ENCODE peak calls at places on chromosomes 1 and 21, in nine cellular contexts. P is NCI-H1105; Q is stimulated activated CD4-positive, alpha-beta T cell treated with anti-CD3 and anti-CD28 coated beads, TNF-alpha, amount 100 ng/mL, for 4 hours; C is lower lobe of right lung; U is ELR; Y is fibroblast of pulmonary artery; T is neuronal stem cell; W is Right ventricle myocardium superior; I is activated naive CD4-positive, alpha-beta T cell. O is an unnamed sample.

GRCh38 chr1:46133946-46134345 is 1.5 kb upstream of the PIK3R3 start:
- DNase-seq in P (no peak), Q (no peak), C (no peak), U (no peak), Y (no peak), T (no peak), W (no peak), I (no peak), O (no peak)

GRCh38 chr1:116737020-116737854 is 17.0 kb upstream of the CD2 start:
- DNase-seq in P (peak; percentile 19), Q (peak; percentile 50), C (no peak), U (peak; percentile 64), Y (peak; percentile 81), T (peak; percentile 9), W (peak; percentile 62), I (peak; percentile 66), O (peak; percentile 49)

GRCh38 chr1:164733070-164733469 is 174.1 kb downstream of the PBX1 start:
- DNase-seq in P (no peak), Q (no peak), C (no peak), U (peak; percentile 81), Y (peak; percentile 65), T (no peak), W (no peak), I (no peak), O (peak; percentile 71)

GRCh38 chr1:158103860-158104522 is 76.7 kb upstream of the CD1D start:
- DNase-seq in P (no peak), Q (no peak), C (no peak), U (no peak), Y (no peak), T (no peak), W (no peak), I (no peak), O (no peak)

GRCh38 chr1:90990779-90991178 is 31.1 kb downstream of the ZNF644 start:
- DNase-seq in P (no peak), Q (no peak), C (no peak), U (no peak), Y (no peak), T (no peak), W (no peak), I (no peak), O (no peak)

GRCh38 chr21:46222436-46223116 is 6.0 kb downstream of the LSS start:
- DNase-seq in P (no peak), Q (no peak), C (no peak), U (no peak), Y (no peak), T (no peak), W (no peak), I (no peak), O (no peak)

GRCh38 chr1:217495249-217495648 is 135.6 kb downstream of the GPATCH2 start:
- DNase-seq in P (no peak), Q (no peak), C (no peak), U (no peak), Y (no peak), T (no peak), W (no peak), I (no peak), O (no peak)

GRCh38 chr1:244074559-244075171 is 23.6 kb downstream of the ZBTB18 start:
- DNase-seq in P (no peak), Q (no peak), C (no peak), U (no peak), Y (no peak), T (no peak), W (no peak), I (peak; percentile 59), O (no peak)

GRCh38 chr1:46181343-46182260 is 5.3 kb upstream of the P3R3URF start:
- DNase-seq in P (no peak), Q (no peak), C (no peak), U (peak; percentile 30), Y (peak; percentile 31), T (no peak), W (no peak), I (no peak), O (peak; percentile 76)

GRCh38 chr1:232471250-232471649 is 158.7 kb downstream of the SIPA1L2 start:
- DNase-seq in P (no peak), Q (no peak), C (no peak), U (peak; percentile 71), Y (no peak), T (no peak), W (no peak), I (no peak), O (no peak)

GRCh38 chr1:22388666-22389455 is 62.8 kb upstream of the ZBTB40 start:
- DNase-seq in P (no peak), Q (no peak), C (no peak), U (peak; percentile 70), Y (peak; percentile 28), T (no peak), W (no peak), I (no peak), O (peak; percentile 39)

GRCh38 chr1:241985787-241986186 is 13.1 kb downstream of the MAP1LC3C start:
- DNase-seq in P (no peak), Q (no peak), C (no peak), U (peak; percentile 69), Y (peak; percentile 45), T (peak; percentile 33), W (peak; percentile 10), I (no peak), O (peak; percentile 40)

GRCh38 chr1:190754769-190755168 is 277.1 kb upstream of the BRINP3 start:
- DNase-seq in P (peak; percentile 95), Q (no peak), C (no peak), U (peak; percentile 81), Y (peak; percentile 80), T (no peak), W (no peak), I (no peak), O (peak; percentile 9)

O was measured in mammary epithelial cell.